ENCODE peak calls at places on chromosomes 7 and 10, in five cellular contexts. Y, X, O, C and W are unnamed samples.

GRCh38 chr10:31320598-31321211 is 1.7 kb downstream of the ZEB1 start:
- DNase-seq in Y (peak), X (peak), O (no peak), C (peak), W (no peak)

GRCh38 chr7:133502498-133502897 is 249.6 kb downstream of the EXOC4 start:
- DNase-seq in Y (no peak), X (no peak), O (no peak), C (no peak), W (no peak)

GRCh38 chr10:28385748-28386507 is 83.1 kb upstream of the MPP7 start:
- DNase-seq in Y (no peak), X (no peak), O (no peak), C (no peak), W (no peak)

GRCh38 chr10:119199231-119199992 is 8.0 kb upstream of the GRK5 start:
- DNase-seq in Y (peak), X (peak), O (peak), C (peak), W (peak)

GRCh38 chr7:21352540-21353387 is 75.1 kb upstream of the SP4 start:
- DNase-seq in Y (no peak), X (no peak), O (no peak), C (no peak), W (peak)

GRCh38 chr10:80357000-80357803 is 621 bp downstream of the DYDC2 start:
- DNase-seq in Y (no peak), X (no peak), O (no peak), C (peak), W (no peak)

GRCh38 chr10:947881-948280 is 16.4 kb upstream of the LARP4B start:
- DNase-seq in Y (no peak), X (no peak), O (no peak), C (no peak), W (no peak)

GRCh38 chr10:46992794-46993552 is 81.7 kb downstream of the PTPN20 start:
- DNase-seq in Y (no peak), X (no peak), O (no peak), C (peak), W (peak)

GRCh38 chr10:132465889-132466519 is 69.0 kb downstream of the PWWP2B start:
- DNase-seq in Y (no peak), X (no peak), O (no peak), C (no peak), W (no peak)

GRCh38 chr10:3139135-3139910 is 33.3 kb downstream of the PITRM1 start:
- DNase-seq in Y (no peak), X (no peak), O (no peak), C (no peak), W (no peak)

GRCh38 chr10:123496336-123496735 is 169.8 kb upstream of the GPR26 start:
- DNase-seq in Y (no peak), X (no peak), O (no peak), C (no peak), W (no peak)

GRCh38 chr7:154953006-154953684 is 49.8 kb downstream of the PAXIP1 start:
- DNase-seq in Y (peak), X (peak), O (no peak), C (peak), W (peak)

GRCh38 chr7:945556-946255 is 8.8 kb downstream of the ADAP1 start:
- DNase-seq in Y (no peak), X (no peak), O (peak), C (no peak), W (no peak)

GRCh38 chr10:71798308-71798624 is 24.9 kb upstream of the VSIR start:
- DNase-seq in Y (no peak), X (no peak), O (no peak), C (no peak), W (no peak)

GRCh38 chr10:79392020-79392398 is 44.7 kb downstream of the PPIF start:
- DNase-seq in Y (no peak), X (no peak), O (peak), C (peak), W (no peak)

GRCh38 chr10:90992462-90992861 is 71.6 kb upstream of the ANKRD1 start:
- DNase-seq in Y (no peak), X (no peak), O (no peak), C (no peak), W (no peak)

GRCh38 chr10:32160866-32161265 is 104.6 kb upstream of the KIF5B start:
- DNase-seq in Y (no peak), X (no peak), O (no peak), C (no peak), W (no peak)

GRCh38 chr7:7236041-7236440 is 53.7 kb downstream of the C1GALT1 start:
- DNase-seq in Y (no peak), X (no peak), O (no peak), C (no peak), W (no peak)

GRCh38 chr7:144037414-144038096 is 11.2 kb upstream of the OR2A5 start:
- DNase-seq in Y (no peak), X (no peak), O (no peak), C (no peak), W (no peak)

GRCh38 chr7:64881461-64882287 is 21.4 kb upstream of the ZNF273 start:
- DNase-seq in Y (no peak), X (no peak), O (no peak), C (no peak), W (no peak)

GRCh38 chr7:34158311-34158710 is 253.0 kb downstream of the BMPER start:
- DNase-seq in Y (no peak), X (no peak), O (no peak), C (no peak), W (no peak)

GRCh38 chr10:8674230-8674629 is 619.7 kb downstream of the GATA3 start:
- DNase-seq in Y (no peak), X (no peak), O (no peak), C (no peak), W (no peak)

GRCh38 chr10:71639412-71639719 is 80.2 kb downstream of the C10orf105 start:
- DNase-seq in Y (no peak), X (no peak), O (no peak), C (no peak), W (no peak)

GRCh38 chr7:17968791-17969715 is 28.8 kb upstream of the SNX13 start:
- DNase-seq in Y (no peak), X (no peak), O (no peak), C (no peak), W (no peak)

GRCh38 chr10:97830064-97830463 is 19.6 kb upstream of the GOLGA7B start:
- DNase-seq in Y (no peak), X (no peak), O (no peak), C (no peak), W (no peak)

GRCh38 chr10:34667177-34667576 is 147.9 kb downstream of the PARD3 start:
- DNase-seq in Y (no peak), X (no peak), O (no peak), C (no peak), W (no peak)

GRCh38 chr7:25759748-25760147 is 392.2 kb upstream of the NFE2L3 start:
- DNase-seq in Y (no peak), X (no peak), O (no peak), C (no peak), W (no peak)

GRCh38 chr7:44408596-44408995 is 81.9 kb downstream of the NUDCD3 start:
- DNase-seq in Y (no peak), X (no peak), O (no peak), C (no peak), W (no peak)

GRCh38 chr10:27661511-27662286 is 83.9 kb downstream of the MKX start:
- DNase-seq in Y (no peak), X (no peak), O (no peak), C (no peak), W (no peak)

GRCh38 chr7:106284516-106285050 is at the start of gene NAMPT:
- DNase-seq in Y (peak), X (no peak), O (peak), C (no peak), W (no peak)

GRCh38 chr10:9038146-9038714 is 983.7 kb downstream of the GATA3 start:
- DNase-seq in Y (no peak), X (no peak), O (no peak), C (no peak), W (no peak)

GRCh38 chr7:96311967-96312366 is 9.9 kb downstream of the SLC25A13 start:
- DNase-seq in Y (no peak), X (no peak), O (no peak), C (peak), W (peak)

GRCh38 chr7:99375070-99375807 is 709 bp downstream of the ARPC1B start:
- DNase-seq in Y (peak), X (peak), O (peak), C (peak), W (peak)

GRCh38 chr7:10212664-10213063 is 761.0 kb upstream of the PHF14 start:
- DNase-seq in Y (no peak), X (no peak), O (no peak), C (no peak), W (no peak)

GRCh38 chr10:71302874-71303568 is 16.0 kb upstream of the SLC29A3 start:
- DNase-seq in Y (no peak), X (no peak), O (no peak), C (no peak), W (peak)

GRCh38 chr10:129888784-129889616 is 75.1 kb downstream of the EBF3 start:
- DNase-seq in Y (peak), X (peak), O (no peak), C (peak), W (no peak)